ENCODE peak calls at places on chromosomes 5 and 9, in six cellular contexts. E, F, R, A, Z and D are unnamed samples.

GRCh38 chr5:126137771-126138474 is 285.3 kb upstream of the GRAMD2B start:
- DNase-seq in F (no peak), A (no peak), Z (peak), E (no peak), R (no peak), D (no peak)

GRCh38 chr9:127361561-127361960 is 35.4 kb upstream of the SLC2A8 start:
- DNase-seq in E (no peak), F (no peak), R (no peak), Z (no peak), A (no peak), D (no peak)

GRCh38 chr9:131555841-131556673 is 10.7 kb downstream of the PRRT1B start:
- DNase-seq in R (no peak), Z (no peak), F (no peak), A (no peak), E (no peak), D (no peak)

GRCh38 chr5:9239071-9239470 is 306.8 kb downstream of the SEMA5A start:
- DNase-seq in E (no peak), R (no peak), F (no peak), Z (peak), A (no peak), D (no peak)

GRCh38 chr5:132680780-132681475 is 7.1 kb downstream of the IL4 start:
- DNase-seq in Z (no peak), A (no peak), R (no peak), E (no peak), F (no peak), D (no peak)

GRCh38 chr5:93995126-93995621 is 253.8 kb upstream of the POU5F2 start:
- DNase-seq in R (peak), E (no peak), A (no peak), F (no peak), Z (no peak), D (no peak)

GRCh38 chr9:95137587-95138145 is 179.8 kb downstream of the FANCC start:
- DNase-seq in F (no peak), E (no peak), R (no peak), A (no peak), Z (no peak), D (no peak)

GRCh38 chr5:181181650-181182565 is 23.1 kb downstream of the TRIM7 start:
- DNase-seq in F (no peak), R (no peak), A (no peak), Z (peak), E (peak), D (peak)

GRCh38 chr5:73482383-73483193 is 15.7 kb upstream of the BTF3 start:
- DNase-seq in R (no peak), A (no peak), F (no peak), Z (peak), E (no peak), D (no peak)

GRCh38 chr5:64570395-64570996 is 64.7 kb downstream of the RGS7BP start:
- DNase-seq in E (no peak), R (no peak), Z (no peak), A (no peak), F (no peak), D (no peak)

GRCh38 chr9:137204731-137205125 is 720 bp downstream of the TMEM203 start:
- DNase-seq in F (no peak), R (no peak), E (no peak), Z (no peak), A (no peak), D (no peak)

GRCh38 chr9:78369644-78370219 is 72.8 kb downstream of the PSAT1 start:
- DNase-seq in Z (peak), A (peak), E (peak), R (no peak), F (peak), D (peak)

GRCh38 chr9:91386765-91387164 is 25.0 kb upstream of the AUH start:
- DNase-seq in Z (no peak), A (no peak), E (no peak), F (no peak), R (no peak), D (no peak)

GRCh38 chr5:142924135-142924883 is 154.1 kb downstream of the ARHGAP26 start:
- DNase-seq in F (no peak), A (no peak), Z (peak), R (no peak), E (no peak), D (no peak)

GRCh38 chr9:28810375-28811075 is 1237.2 kb upstream of the C9orf72 start:
- DNase-seq in R (no peak), F (no peak), A (no peak), Z (peak), E (no peak), D (no peak)

GRCh38 chr5:94288937-94289336 is 329.5 kb downstream of the KIAA0825 start:
- DNase-seq in Z (peak), A (no peak), E (no peak), R (no peak), F (no peak), D (no peak)

GRCh38 chr9:136075881-136076678 is 19.0 kb downstream of the NACC2 start:
- DNase-seq in F (no peak), E (no peak), Z (no peak), A (no peak), R (no peak), D (no peak)

GRCh38 chr5:133848306-133848924 is 120.0 kb downstream of the C5orf15 start:
- DNase-seq in E (no peak), F (peak), Z (no peak), R (no peak), A (no peak), D (no peak)

GRCh38 chr9:26744362-26744965 is 148.1 kb downstream of the CAAP1 start:
- DNase-seq in F (no peak), R (no peak), E (no peak), Z (peak), A (no peak), D (no peak)
- TF ChIP-seq CTCF in F (no peak), R (peak), E (peak), Z (peak), A (peak), D (peak)

GRCh38 chr9:107483666-107484065 is 5.9 kb downstream of the KLF4 start:
- DNase-seq in E (no peak), Z (peak), A (no peak), R (no peak), F (peak), D (no peak)

GRCh38 chr9:107478805-107479204 is 10.8 kb downstream of the KLF4 start:
- DNase-seq in A (no peak), Z (no peak), R (no peak), E (no peak), F (peak), D (no peak)

GRCh38 chr9:107484117-107484723 is 5.3 kb downstream of the KLF4 start:
- DNase-seq in A (no peak), E (no peak), R (no peak), Z (peak), F (peak), D (peak)

GRCh38 chr9:107480386-107480789 is 9.2 kb downstream of the KLF4 start:
- DNase-seq in E (no peak), Z (peak), F (peak), A (peak), R (no peak), D (no peak)

GRCh38 chr9:107481035-107481434 is 8.5 kb downstream of the KLF4 start:
- DNase-seq in F (no peak), A (no peak), R (no peak), Z (peak), E (no peak), D (no peak)
- TF ChIP-seq CTCF in F (no peak), A (no peak), R (no peak), Z (peak), E (no peak), D (no peak)

DNA sequence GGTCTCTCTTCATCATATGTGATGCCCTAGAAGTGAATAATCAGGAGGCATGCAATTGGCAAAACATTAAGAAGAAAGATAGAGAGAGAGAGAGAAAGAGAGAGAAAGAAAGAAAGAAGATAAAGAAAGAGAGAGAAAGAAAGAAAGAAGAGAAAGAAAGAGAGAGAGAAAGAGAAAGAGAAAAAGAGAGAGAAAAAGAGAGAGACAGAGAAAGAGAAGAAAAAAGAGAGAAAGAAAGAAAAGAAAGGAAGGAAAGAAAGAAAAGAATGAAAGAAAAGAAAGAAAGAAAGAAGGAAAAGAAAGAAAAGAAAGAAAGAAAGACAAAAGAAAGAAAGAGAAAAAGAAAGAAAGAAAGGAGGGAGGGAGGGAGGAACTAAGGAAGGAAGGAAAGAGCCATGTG is 318.9 kb downstream of the ICE1 start:
- DNase-seq in F (no peak), Z (no peak), R (no peak), E (no peak), A (no peak), D (no peak)
- TF ChIP-seq CTCF in F (no peak), Z (no peak), R (no peak), E (no peak), A (no peak), D (no peak)

GRCh38 chr9:112711050-112711689 is 6.7 kb downstream of the INIP start:
- DNase-seq in R (no peak), A (no peak), Z (peak), F (no peak), E (no peak), D (no peak)
- TF ChIP-seq CTCF in R (peak), A (peak), Z (peak), F (no peak), E (peak), D (peak)